ENCODE peak calls at places on chromosomes 3 and 15, in six cellular contexts. R is B cell, V is upper lobe of right lung, B is cerebellar nuclear complex, Y is mesothelial cell of epicardium, U is left ventricle myocardium superior. P is an unnamed sample.

GRCh38 chr3:128398586-128398985 is 68.1 kb downstream of the DNAJB8 start:
- DNase-seq in R (no peak), V (no peak), B (no peak), Y (no peak), U (no peak), P (no peak)

GRCh38 chr15:31387483-31388118 is 61.0 kb downstream of the KLF13 start:
- DNase-seq in R (no peak), V (no peak), B (peak), Y (peak), U (peak), P (no peak)

GRCh38 chr15:95981209-95981608 is 349.3 kb upstream of the NR2F2 start:
- DNase-seq in R (no peak), V (no peak), B (no peak), Y (no peak), U (no peak), P (no peak)

GRCh38 chr3:128322030-128323022 is 144.4 kb downstream of the DNAJB8 start:
- DNase-seq in R (no peak), V (peak), B (no peak), Y (peak), U (peak), P (peak)

GRCh38 chr3:133905376-133905775 is 9.7 kb upstream of the RAB6B start:
- DNase-seq in R (no peak), V (no peak), B (no peak), Y (no peak), U (no peak), P (no peak)

GRCh38 chr3:160474416-160474838 is 24.8 kb upstream of the TRIM59 start:
- DNase-seq in R (no peak), V (no peak), B (no peak), Y (no peak), U (no peak), P (no peak)

GRCh38 chr3:134253475-134254231 is 3.0 kb upstream of the RYK start:
- DNase-seq in R (no peak), V (no peak), B (no peak), Y (no peak), U (no peak), P (no peak)

GRCh38 chr3:16382852-16383251 is 117.8 kb downstream of the OXNAD1 start:
- DNase-seq in R (no peak), V (no peak), B (no peak), Y (no peak), U (no peak), P (no peak)

GRCh38 chr15:56194035-56194434 is 49.6 kb downstream of the RFX7 start:
- DNase-seq in R (no peak), V (no peak), B (no peak), Y (no peak), U (no peak), P (no peak)

GRCh38 chr3:3744826-3745225 is 54.4 kb upstream of the LRRN1 start:
- DNase-seq in R (no peak), V (no peak), B (no peak), Y (no peak), U (no peak), P (no peak)

GRCh38 chr3:115790759-115791158 is 167.4 kb downstream of the GAP43 start:
- DNase-seq in R (no peak), V (no peak), B (no peak), Y (no peak), U (no peak), P (peak)

GRCh38 chr15:66149871-66150270 is 103.7 kb downstream of the MEGF11 start:
- DNase-seq in R (no peak), V (no peak), B (no peak), Y (no peak), U (no peak), P (no peak)

P was measured in GM10248.